ENCODE peak calls at places on chromosomes 6 and 20, in eight cellular contexts. One of them, this sample, is unnamed.

GRCh38 chr20:19817017-19817416 is 59.0 kb downstream of the RIN2 start:
- DNase-seq in HFFc6: peak; percentile 86
- DNase-seq in lower leg skin: no peak
- DNase-seq in AG10803: peak; percentile 96
- DNase-seq in OCI-LY7: no peak
- DNase-seq in A549: peak; percentile 88
- DNase-seq in uterus: peak; percentile 61
- DNase-seq in AG09309: peak; percentile 84
- DNase-seq in this sample: no peak

GRCh38 chr20:44646641-44647274 is 4.7 kb downstream of the ADA start:
- DNase-seq in HFFc6: peak; percentile 67
- DNase-seq in lower leg skin: no peak
- DNase-seq in AG10803: peak; percentile 45
- DNase-seq in AG09309: no peak
- DNase-seq in uterus: no peak
- DNase-seq in OCI-LY7: peak; percentile 94
- DNase-seq in A549: peak; percentile 24
- DNase-seq in this sample: peak; percentile 77

GRCh38 chr20:2387180-2387577 is 6.5 kb downstream of the TGM6 start:
- DNase-seq in lower leg skin: peak; percentile 78
- DNase-seq in HFFc6: peak; percentile 46
- DNase-seq in AG10803: peak; percentile 13
- DNase-seq in AG09309: no peak
- DNase-seq in OCI-LY7: peak; percentile 66
- DNase-seq in uterus: no peak
- DNase-seq in A549: peak; percentile 51
- DNase-seq in this sample: peak; percentile 65

GRCh38 chr6:14440215-14440890 is 322.8 kb downstream of the CD83 start:
- DNase-seq in HFFc6: no peak
- DNase-seq in AG10803: peak; percentile 72
- DNase-seq in lower leg skin: no peak
- DNase-seq in uterus: no peak
- DNase-seq in AG09309: no peak
- DNase-seq in OCI-LY7: no peak
- DNase-seq in A549: no peak
- DNase-seq in this sample: no peak

GRCh38 chr20:13524339-13524738 is 114.4 kb downstream of the TASP1 start:
- DNase-seq in A549: no peak
- DNase-seq in AG10803: no peak
- DNase-seq in OCI-LY7: no peak
- DNase-seq in AG09309: no peak
- DNase-seq in HFFc6: no peak
- DNase-seq in uterus: no peak
- DNase-seq in lower leg skin: no peak
- DNase-seq in this sample: no peak

GRCh38 chr6:109239918-109240321 is 142.3 kb downstream of the CD164 start:
- DNase-seq in A549: no peak
- DNase-seq in OCI-LY7: no peak
- DNase-seq in AG09309: no peak
- DNase-seq in AG10803: no peak
- DNase-seq in HFFc6: no peak
- DNase-seq in lower leg skin: no peak
- DNase-seq in uterus: no peak
- DNase-seq in this sample: no peak

GRCh38 chr6:16901777-16902176 is 140.5 kb upstream of the ATXN1 start:
- DNase-seq in lower leg skin: peak; percentile 90
- DNase-seq in AG09309: no peak
- DNase-seq in OCI-LY7: no peak
- DNase-seq in AG10803: peak; percentile 79
- DNase-seq in uterus: peak; percentile 21
- DNase-seq in A549: no peak
- DNase-seq in HFFc6: no peak
- DNase-seq in this sample: no peak

GRCh38 chr20:33655164-33655563 is 7.0 kb upstream of the C20orf144 start:
- DNase-seq in lower leg skin: no peak
- DNase-seq in A549: no peak
- DNase-seq in AG10803: no peak
- DNase-seq in AG09309: no peak
- DNase-seq in uterus: no peak
- DNase-seq in HFFc6: no peak
- DNase-seq in OCI-LY7: no peak
- DNase-seq in this sample: no peak

GRCh38 chr6:166006593-166007301 is 160.9 kb downstream of the TBXT start:
- DNase-seq in A549: peak; percentile 88
- DNase-seq in lower leg skin: peak; percentile 68
- DNase-seq in OCI-LY7: no peak
- DNase-seq in AG09309: no peak
- DNase-seq in AG10803: peak; percentile 83
- DNase-seq in HFFc6: no peak
- DNase-seq in uterus: no peak
- DNase-seq in this sample: no peak

GRCh38 chr20:51404297-51405060 is 138.0 kb downstream of the NFATC2 start:
- DNase-seq in A549: no peak
- DNase-seq in lower leg skin: no peak
- DNase-seq in AG09309: no peak
- DNase-seq in OCI-LY7: peak; percentile 88
- DNase-seq in AG10803: no peak
- DNase-seq in uterus: no peak
- DNase-seq in HFFc6: no peak
- DNase-seq in this sample: peak; percentile 86

DNA sequence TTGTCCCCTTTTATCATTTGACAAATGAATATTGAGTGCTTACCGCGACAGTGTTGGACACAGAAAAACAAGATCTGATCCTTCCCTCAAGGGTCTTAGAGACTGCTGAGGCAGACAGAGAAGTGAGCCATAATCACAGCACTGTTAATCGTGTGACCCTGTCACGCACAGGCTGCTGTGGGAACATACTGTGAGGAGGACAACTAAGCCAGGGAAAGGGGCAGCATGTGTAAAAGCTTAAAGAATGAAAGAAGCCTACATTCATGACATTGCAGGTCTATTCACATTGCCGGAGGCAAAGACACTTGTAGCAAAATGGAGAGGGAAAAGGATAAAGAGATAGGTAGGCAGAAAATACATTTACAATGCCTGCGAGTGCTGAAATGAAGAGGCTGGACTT is 32.7 kb downstream of the TRDN start:
- DNase-seq in HFFc6: no peak
- DNase-seq in lower leg skin: no peak
- DNase-seq in OCI-LY7: no peak
- DNase-seq in AG09309: no peak
- DNase-seq in uterus: no peak
- DNase-seq in A549: no peak
- DNase-seq in AG10803: no peak
- DNase-seq in this sample: no peak
- TF ChIP-seq CTCF in HFFc6: no peak
- TF ChIP-seq CTCF in lower leg skin: no peak
- TF ChIP-seq CTCF in OCI-LY7: no peak
- TF ChIP-seq CTCF in AG09309: no peak
- TF ChIP-seq CTCF in uterus: no peak
- TF ChIP-seq CTCF in A549: no peak
- TF ChIP-seq CTCF in AG10803: no peak
- TF ChIP-seq CTCF in this sample: no peak

GRCh38 chr6:69232506-69233194 is 564.2 kb downstream of the LMBRD1 start:
- DNase-seq in AG09309: no peak
- DNase-seq in A549: peak; percentile 43
- DNase-seq in HFFc6: no peak
- DNase-seq in lower leg skin: no peak
- DNase-seq in OCI-LY7: peak; percentile 18
- DNase-seq in AG10803: peak; percentile 54
- DNase-seq in uterus: peak; percentile 21
- DNase-seq in this sample: peak; percentile 29
- TF ChIP-seq CTCF in AG09309: no peak
- TF ChIP-seq CTCF in A549: no peak
- TF ChIP-seq CTCF in HFFc6: no peak
- TF ChIP-seq CTCF in lower leg skin: no peak
- TF ChIP-seq CTCF in OCI-LY7: no peak
- TF ChIP-seq CTCF in AG10803: no peak
- TF ChIP-seq CTCF in uterus: no peak
- TF ChIP-seq CTCF in this sample: no peak

DNA sequence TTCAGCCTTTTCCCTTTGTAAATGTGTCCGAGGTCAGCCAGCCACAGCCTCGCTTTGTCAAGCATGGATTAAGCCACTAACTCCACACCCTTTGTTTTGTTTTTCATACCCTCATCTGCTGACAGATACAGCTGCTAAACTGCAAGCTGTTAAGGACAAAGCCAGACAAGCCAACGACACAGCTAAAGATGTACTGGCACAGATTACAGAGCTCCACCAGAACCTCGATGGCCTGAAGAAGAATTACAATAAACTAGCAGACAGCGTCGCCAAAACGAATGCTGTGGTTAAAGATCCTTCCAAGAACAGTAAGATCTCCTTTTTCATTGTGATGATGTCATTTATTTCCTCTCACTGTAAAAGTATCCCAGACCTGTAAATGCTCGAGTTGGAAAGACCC is 269.3 kb downstream of the ARHGAP18 start:
- DNase-seq in HFFc6: peak; percentile 4
- DNase-seq in OCI-LY7: no peak
- DNase-seq in A549: peak; percentile 5
- DNase-seq in lower leg skin: no peak
- DNase-seq in uterus: no peak
- DNase-seq in AG09309: peak; percentile 1
- DNase-seq in AG10803: peak; percentile 8
- DNase-seq in this sample: no peak
- TF ChIP-seq CTCF in HFFc6: peak; percentile 8
- TF ChIP-seq CTCF in OCI-LY7: no peak
- TF ChIP-seq CTCF in A549: no peak
- TF ChIP-seq CTCF in lower leg skin: no peak
- TF ChIP-seq CTCF in uterus: no peak
- TF ChIP-seq CTCF in AG09309: no peak
- TF ChIP-seq CTCF in AG10803: no peak
- TF ChIP-seq CTCF in this sample: no peak

GRCh38 chr6:30101939-30102700 is 10.8 kb downstream of the TRIM31 start:
- DNase-seq in OCI-LY7: peak; percentile 38
- DNase-seq in AG10803: peak; percentile 83
- DNase-seq in lower leg skin: peak; percentile 96
- DNase-seq in HFFc6: peak; percentile 85
- DNase-seq in AG09309: peak; percentile 38
- DNase-seq in A549: peak; percentile 81
- DNase-seq in uterus: peak; percentile 86
- DNase-seq in this sample: peak; percentile 86

GRCh38 chr6:30102701-30103629 is 9.9 kb downstream of the TRIM31 start:
- DNase-seq in lower leg skin: peak; percentile 98
- DNase-seq in A549: peak; percentile 85
- DNase-seq in AG09309: peak; percentile 50
- DNase-seq in uterus: peak; percentile 91
- DNase-seq in AG10803: peak; percentile 85
- DNase-seq in OCI-LY7: peak; percentile 81
- DNase-seq in HFFc6: peak; percentile 75
- DNase-seq in this sample: peak; percentile 91

GRCh38 chr6:30101423-30101938 is 11.4 kb downstream of the TRIM31 start:
- DNase-seq in lower leg skin: no peak
- DNase-seq in AG09309: no peak
- DNase-seq in A549: no peak
- DNase-seq in OCI-LY7: no peak
- DNase-seq in HFFc6: no peak
- DNase-seq in AG10803: no peak
- DNase-seq in uterus: no peak
- DNase-seq in this sample: peak; percentile 64

GRCh38 chr6:30100154-30100553 is 12.7 kb downstream of the TRIM31 start:
- DNase-seq in HFFc6: no peak
- DNase-seq in AG10803: no peak
- DNase-seq in A549: no peak
- DNase-seq in uterus: no peak
- DNase-seq in lower leg skin: no peak
- DNase-seq in OCI-LY7: no peak
- DNase-seq in AG09309: no peak
- DNase-seq in this sample: no peak

DNA sequence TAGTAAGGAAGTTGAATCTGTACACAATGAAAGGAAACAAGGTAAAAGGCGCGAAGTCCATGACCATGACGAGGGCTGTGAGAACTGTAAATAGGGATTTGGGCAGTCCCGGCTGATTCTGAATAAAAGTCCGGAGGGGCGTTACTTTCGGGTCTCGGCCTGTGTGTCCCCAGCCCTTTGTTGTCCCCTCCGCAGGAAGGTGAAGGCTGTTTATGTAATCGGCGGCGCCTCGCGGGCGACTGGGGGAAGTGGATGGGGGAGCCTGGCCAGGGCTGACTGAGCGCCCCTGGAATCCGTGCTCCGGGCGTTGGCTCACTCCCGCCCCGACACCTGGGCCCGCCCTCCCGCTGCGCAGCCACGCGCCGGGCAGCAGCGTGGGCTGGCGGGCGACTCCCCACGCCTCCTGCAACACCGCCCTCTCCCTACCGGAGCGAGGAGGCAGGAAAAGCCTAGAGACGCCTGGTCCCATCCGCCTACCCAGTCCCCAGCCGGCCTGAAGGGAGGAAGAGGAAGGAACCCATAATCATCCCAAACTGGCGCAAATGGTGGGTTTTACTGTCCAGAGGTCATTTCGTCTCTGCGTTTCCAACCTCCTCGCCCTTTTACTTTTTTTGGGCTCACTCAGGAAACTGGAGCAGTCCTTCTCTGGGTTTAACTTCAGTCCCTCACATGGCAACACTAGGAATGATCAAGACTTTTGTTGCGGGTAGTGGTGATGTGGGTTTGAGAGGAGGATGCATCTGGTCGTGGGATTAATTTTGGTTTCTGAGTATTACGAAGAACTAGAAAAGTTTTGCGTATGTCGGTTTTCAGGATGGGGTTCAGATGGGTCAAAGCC is 12.1 kb downstream of the TRIM31 start:
- DNase-seq in HFFc6: no peak
- DNase-seq in AG09309: no peak
- DNase-seq in uterus: no peak
- DNase-seq in AG10803: no peak
- DNase-seq in A549: no peak
- DNase-seq in OCI-LY7: no peak
- DNase-seq in lower leg skin: peak; percentile 89
- DNase-seq in this sample: no peak
- TF ChIP-seq CTCF in HFFc6: peak; percentile 16
- TF ChIP-seq CTCF in AG09309: no peak
- TF ChIP-seq CTCF in uterus: no peak
- TF ChIP-seq CTCF in AG10803: no peak
- TF ChIP-seq CTCF in A549: no peak
- TF ChIP-seq CTCF in OCI-LY7: no peak
- TF ChIP-seq CTCF in lower leg skin: no peak
- TF ChIP-seq CTCF in this sample: no peak